ENCODE peak calls at places on chromosomes 12 and 14, in five cellular contexts. One of them, this sample, is unnamed.

GRCh38 chr12:48788522-48788851 is 402 bp downstream of the ADCY6 start:
- DNase-seq in foreskin fibroblast: no peak
- DNase-seq in effector memory CD8-positive, alpha-beta T cell: no peak
- DNase-seq in aorta: no peak
- DNase-seq in central memory CD4-positive, alpha-beta T cell: no peak
- DNase-seq in this sample: no peak

GRCh38 chr12:127562781-127563180 is 704.2 kb upstream of the TMEM132C start:
- DNase-seq in foreskin fibroblast: no peak
- DNase-seq in effector memory CD8-positive, alpha-beta T cell: no peak
- DNase-seq in aorta: no peak
- DNase-seq in central memory CD4-positive, alpha-beta T cell: no peak
- DNase-seq in this sample: no peak

GRCh38 chr14:44528180-44528579 is 21.1 kb upstream of the FSCB start:
- DNase-seq in foreskin fibroblast: no peak
- DNase-seq in effector memory CD8-positive, alpha-beta T cell: no peak
- DNase-seq in aorta: no peak
- DNase-seq in central memory CD4-positive, alpha-beta T cell: no peak
- DNase-seq in this sample: no peak

GRCh38 chr12:1793426-1794210 is 26.7 kb upstream of the LRTM2 start:
- DNase-seq in foreskin fibroblast: no peak
- DNase-seq in effector memory CD8-positive, alpha-beta T cell: no peak
- DNase-seq in aorta: no peak
- DNase-seq in central memory CD4-positive, alpha-beta T cell: no peak
- DNase-seq in this sample: no peak

GRCh38 chr12:48828293-48828692 is 10.0 kb downstream of the CACNB3 start:
- DNase-seq in foreskin fibroblast: no peak
- DNase-seq in effector memory CD8-positive, alpha-beta T cell: no peak
- DNase-seq in aorta: no peak
- DNase-seq in central memory CD4-positive, alpha-beta T cell: no peak
- DNase-seq in this sample: peak

GRCh38 chr12:124856132-124856841 is 7.4 kb downstream of the SCARB1 start:
- DNase-seq in foreskin fibroblast: no peak
- DNase-seq in effector memory CD8-positive, alpha-beta T cell: no peak
- DNase-seq in aorta: no peak
- DNase-seq in central memory CD4-positive, alpha-beta T cell: no peak
- DNase-seq in this sample: no peak

GRCh38 chr14:23136566-23137133 is 17.6 kb upstream of the CEBPE start:
- DNase-seq in foreskin fibroblast: no peak
- DNase-seq in effector memory CD8-positive, alpha-beta T cell: no peak
- DNase-seq in aorta: no peak
- DNase-seq in central memory CD4-positive, alpha-beta T cell: no peak
- DNase-seq in this sample: no peak

GRCh38 chr12:11807453-11807852 is 158.0 kb downstream of the ETV6 start:
- DNase-seq in foreskin fibroblast: no peak
- DNase-seq in effector memory CD8-positive, alpha-beta T cell: no peak
- DNase-seq in aorta: no peak
- DNase-seq in central memory CD4-positive, alpha-beta T cell: no peak
- DNase-seq in this sample: no peak

GRCh38 chr12:65638324-65638723 is 186.0 kb upstream of the HMGA2 start:
- DNase-seq in foreskin fibroblast: no peak
- DNase-seq in effector memory CD8-positive, alpha-beta T cell: no peak
- DNase-seq in aorta: no peak
- DNase-seq in central memory CD4-positive, alpha-beta T cell: no peak
- DNase-seq in this sample: no peak

GRCh38 chr12:124556067-124556466 is 11.3 kb downstream of the NCOR2 start:
- DNase-seq in foreskin fibroblast: no peak
- DNase-seq in effector memory CD8-positive, alpha-beta T cell: no peak
- DNase-seq in aorta: peak
- DNase-seq in central memory CD4-positive, alpha-beta T cell: no peak
- DNase-seq in this sample: no peak

GRCh38 chr12:130924946-130925345 is 28.8 kb upstream of the ADGRD1 start:
- DNase-seq in foreskin fibroblast: no peak
- DNase-seq in effector memory CD8-positive, alpha-beta T cell: no peak
- DNase-seq in aorta: no peak
- DNase-seq in central memory CD4-positive, alpha-beta T cell: no peak
- DNase-seq in this sample: no peak

GRCh38 chr12:53483225-53483978 is 15.9 kb downstream of the MAP3K12 start:
- DNase-seq in foreskin fibroblast: no peak
- DNase-seq in effector memory CD8-positive, alpha-beta T cell: no peak
- DNase-seq in aorta: no peak
- DNase-seq in central memory CD4-positive, alpha-beta T cell: no peak
- DNase-seq in this sample: peak

GRCh38 chr14:69559581-69560011 is 15.1 kb downstream of the CCDC177 start:
- DNase-seq in foreskin fibroblast: no peak
- DNase-seq in effector memory CD8-positive, alpha-beta T cell: no peak
- DNase-seq in aorta: no peak
- DNase-seq in central memory CD4-positive, alpha-beta T cell: no peak
- DNase-seq in this sample: peak

GRCh38 chr12:70049596-70050360 is 193.5 kb upstream of the CNOT2 start:
- DNase-seq in foreskin fibroblast: no peak
- DNase-seq in effector memory CD8-positive, alpha-beta T cell: peak
- DNase-seq in aorta: no peak
- DNase-seq in central memory CD4-positive, alpha-beta T cell: no peak
- DNase-seq in this sample: no peak

GRCh38 chr14:98909251-98909944 is 362.6 kb downstream of the BCL11B start:
- DNase-seq in foreskin fibroblast: no peak
- DNase-seq in effector memory CD8-positive, alpha-beta T cell: no peak
- DNase-seq in aorta: no peak
- DNase-seq in central memory CD4-positive, alpha-beta T cell: no peak
- DNase-seq in this sample: no peak

GRCh38 chr12:41604830-41605229 is 416.7 kb downstream of the PDZRN4 start:
- DNase-seq in foreskin fibroblast: no peak
- DNase-seq in effector memory CD8-positive, alpha-beta T cell: no peak
- DNase-seq in aorta: no peak
- DNase-seq in central memory CD4-positive, alpha-beta T cell: no peak
- DNase-seq in this sample: no peak

GRCh38 chr12:68336754-68337343 is 4.7 kb upstream of the MDM1 start:
- DNase-seq in foreskin fibroblast: no peak
- DNase-seq in effector memory CD8-positive, alpha-beta T cell: no peak
- DNase-seq in aorta: no peak
- DNase-seq in central memory CD4-positive, alpha-beta T cell: no peak
- DNase-seq in this sample: peak

GRCh38 chr12:118880745-118881144 is 100.6 kb upstream of the SRRM4 start:
- DNase-seq in foreskin fibroblast: no peak
- DNase-seq in effector memory CD8-positive, alpha-beta T cell: no peak
- DNase-seq in aorta: no peak
- DNase-seq in central memory CD4-positive, alpha-beta T cell: no peak
- DNase-seq in this sample: no peak

GRCh38 chr14:34536951-34537676 is 2.4 kb downstream of the EAPP start:
- DNase-seq in foreskin fibroblast: no peak
- DNase-seq in effector memory CD8-positive, alpha-beta T cell: no peak
- DNase-seq in aorta: no peak
- DNase-seq in central memory CD4-positive, alpha-beta T cell: no peak
- DNase-seq in this sample: no peak

GRCh38 chr12:1696800-1697199 is 5.9 kb downstream of the ADIPOR2 start:
- DNase-seq in foreskin fibroblast: no peak
- DNase-seq in effector memory CD8-positive, alpha-beta T cell: no peak
- DNase-seq in aorta: no peak
- DNase-seq in central memory CD4-positive, alpha-beta T cell: no peak
- DNase-seq in this sample: no peak

GRCh38 chr12:114272071-114272470 is 133.9 kb downstream of the TBX5 start:
- DNase-seq in foreskin fibroblast: no peak
- DNase-seq in effector memory CD8-positive, alpha-beta T cell: no peak
- DNase-seq in aorta: no peak
- DNase-seq in central memory CD4-positive, alpha-beta T cell: no peak
- DNase-seq in this sample: no peak

GRCh38 chr12:32870716-32871115 is 25.9 kb downstream of the PKP2 start:
- DNase-seq in foreskin fibroblast: no peak
- DNase-seq in effector memory CD8-positive, alpha-beta T cell: no peak
- DNase-seq in aorta: no peak
- DNase-seq in central memory CD4-positive, alpha-beta T cell: no peak
- DNase-seq in this sample: no peak

GRCh38 chr14:63922696-63923421 is 70.1 kb downstream of the SYNE2 start:
- DNase-seq in foreskin fibroblast: no peak
- DNase-seq in effector memory CD8-positive, alpha-beta T cell: no peak
- DNase-seq in aorta: no peak
- DNase-seq in central memory CD4-positive, alpha-beta T cell: no peak
- DNase-seq in this sample: no peak

GRCh38 chr12:113700943-113701342 is 229.3 kb upstream of the LHX5 start:
- DNase-seq in foreskin fibroblast: peak
- DNase-seq in effector memory CD8-positive, alpha-beta T cell: no peak
- DNase-seq in aorta: no peak
- DNase-seq in central memory CD4-positive, alpha-beta T cell: no peak
- DNase-seq in this sample: no peak

GRCh38 chr14:69460093-69460701 is 24.3 kb upstream of the PLEKHD1 start:
- DNase-seq in foreskin fibroblast: peak
- DNase-seq in effector memory CD8-positive, alpha-beta T cell: peak
- DNase-seq in aorta: peak
- DNase-seq in central memory CD4-positive, alpha-beta T cell: peak
- DNase-seq in this sample: peak

GRCh38 chr12:124497658-124498057 is 69.8 kb downstream of the NCOR2 start:
- DNase-seq in foreskin fibroblast: peak
- DNase-seq in effector memory CD8-positive, alpha-beta T cell: no peak
- DNase-seq in aorta: peak
- DNase-seq in central memory CD4-positive, alpha-beta T cell: no peak
- DNase-seq in this sample: peak

GRCh38 chr14:60094306-60094897 is 2.7 kb downstream of the PCNX4 start:
- DNase-seq in foreskin fibroblast: peak
- DNase-seq in effector memory CD8-positive, alpha-beta T cell: no peak
- DNase-seq in aorta: no peak
- DNase-seq in central memory CD4-positive, alpha-beta T cell: no peak
- DNase-seq in this sample: peak

GRCh38 chr14:54778618-54779017 is 124.0 kb downstream of the GCH1 start:
- DNase-seq in foreskin fibroblast: no peak
- DNase-seq in effector memory CD8-positive, alpha-beta T cell: no peak
- DNase-seq in aorta: no peak
- DNase-seq in central memory CD4-positive, alpha-beta T cell: no peak
- DNase-seq in this sample: no peak

GRCh38 chr12:49055978-49056754 is 4.4 kb downstream of the KMT2D start:
- DNase-seq in foreskin fibroblast: peak
- DNase-seq in effector memory CD8-positive, alpha-beta T cell: peak
- DNase-seq in aorta: peak
- DNase-seq in central memory CD4-positive, alpha-beta T cell: peak
- DNase-seq in this sample: peak

GRCh38 chr14:50319293-50319692 is 7.2 kb downstream of the DMAC2L start:
- DNase-seq in foreskin fibroblast: peak
- DNase-seq in effector memory CD8-positive, alpha-beta T cell: no peak
- DNase-seq in aorta: no peak
- DNase-seq in central memory CD4-positive, alpha-beta T cell: no peak
- DNase-seq in this sample: no peak

GRCh38 chr12:5511644-5512584 is 80.0 kb downstream of the NTF3 start:
- DNase-seq in foreskin fibroblast: peak
- DNase-seq in effector memory CD8-positive, alpha-beta T cell: no peak
- DNase-seq in aorta: peak
- DNase-seq in central memory CD4-positive, alpha-beta T cell: no peak
- DNase-seq in this sample: no peak